ENCODE peak calls at places on chromosomes 3 and 15, in six cellular contexts. Y, Z, R, A, J and H are unnamed samples.
A peak's percentile ranks its signal among the peaks of the same experiment; 100 is the strongest.

GRCh38 chr15:68418611-68419161 is 13.3 kb downstream of the ITGA11 start:
- DNase-seq in Y (no peak), Z (peak; percentile 44), R (peak; percentile 74), A (no peak), J (no peak), H (no peak)

GRCh38 chr3:58009749-58010535 is 1.7 kb downstream of the FLNB start:
- DNase-seq in Y (no peak), Z (no peak), R (no peak), A (no peak), J (peak; percentile 83), H (no peak)

GRCh38 chr15:35301088-35301487 is 216.0 kb upstream of the NANOGP8 start:
- DNase-seq in Y (no peak), Z (no peak), R (no peak), A (no peak), J (no peak), H (no peak)

GRCh38 chr15:41017051-41017735 is 63.9 kb downstream of the CHAC1 start:
- DNase-seq in Y (no peak), Z (no peak), R (no peak), A (no peak), J (no peak), H (no peak)

GRCh38 chr15:27183182-27183581 is 212.2 kb downstream of the GABRG3 start:
- DNase-seq in Y (no peak), Z (no peak), R (no peak), A (no peak), J (no peak), H (no peak)

GRCh38 chr15:92294759-92295158 is 98.9 kb upstream of the ST8SIA2 start:
- DNase-seq in Y (no peak), Z (no peak), R (no peak), A (no peak), J (no peak), H (no peak)

GRCh38 chr15:26702381-26702780 is 70.5 kb downstream of the GABRB3 start:
- DNase-seq in Y (no peak), Z (no peak), R (no peak), A (no peak), J (no peak), H (no peak)

GRCh38 chr15:46413799-46414198 is 779.0 kb downstream of the SQOR start:
- DNase-seq in Y (no peak), Z (peak; percentile 89), R (no peak), A (no peak), J (no peak), H (no peak)

GRCh38 chr3:50260942-50261441 is 8.0 kb upstream of the SEMA3B start:
- DNase-seq in Y (no peak), Z (no peak), R (no peak), A (no peak), J (no peak), H (no peak)

GRCh38 chr15:99717129-99718024 is 15.9 kb downstream of the LYSMD4 start:
- DNase-seq in Y (no peak), Z (no peak), R (peak; percentile 70), A (no peak), J (no peak), H (no peak)